ENCODE peak calls at places on chromosome 6, in four cellular contexts. One of them, this sample, is unnamed.
A peak's percentile ranks its signal among the peaks of the same experiment; 100 is the strongest.

GRCh38 chr6:21132856-21133610 is 460.5 kb upstream of the SOX4 start:
- DNase-seq in uterus: no peak
- DNase-seq in fibroblast of lung: peak; percentile 24
- DNase-seq in GM23248: no peak
- DNase-seq in this sample: no peak

GRCh38 chr6:107820571-107821261 is 3.4 kb downstream of the SCML4 start:
- DNase-seq in fibroblast of lung: peak; percentile 27
- DNase-seq in uterus: no peak
- DNase-seq in GM23248: peak; percentile 50
- DNase-seq in this sample: no peak

GRCh38 chr6:154805288-154805911 is 72.2 kb downstream of the SCAF8 start:
- DNase-seq in uterus: no peak
- DNase-seq in GM23248: peak; percentile 72
- DNase-seq in fibroblast of lung: peak; percentile 35
- DNase-seq in this sample: peak; percentile 41

GRCh38 chr6:43202451-43202850 is 20.5 kb downstream of the CUL9 start:
- DNase-seq in fibroblast of lung: no peak
- DNase-seq in GM23248: no peak
- DNase-seq in uterus: no peak
- DNase-seq in this sample: no peak

GRCh38 chr6:18101271-18101670 is 21.2 kb downstream of the NHLRC1 start:
- DNase-seq in fibroblast of lung: peak; percentile 70
- DNase-seq in uterus: no peak
- DNase-seq in GM23248: peak; percentile 62
- DNase-seq in this sample: peak; percentile 26

GRCh38 chr6:144758602-144759001 is 473.5 kb downstream of the UTRN start:
- DNase-seq in GM23248: peak; percentile 12
- DNase-seq in fibroblast of lung: peak; percentile 37
- DNase-seq in uterus: no peak
- DNase-seq in this sample: peak; percentile 82

GRCh38 chr6:64334646-64335045 is 699.0 kb downstream of the PHF3 start:
- DNase-seq in GM23248: no peak
- DNase-seq in uterus: no peak
- DNase-seq in fibroblast of lung: no peak
- DNase-seq in this sample: no peak

GRCh38 chr6:49551126-49551865 is 828 bp downstream of the C6orf141 start:
- DNase-seq in fibroblast of lung: peak; percentile 50
- DNase-seq in uterus: no peak
- DNase-seq in GM23248: peak; percentile 32
- DNase-seq in this sample: peak; percentile 34

GRCh38 chr6:30814137-30815084 is 69.9 kb upstream of the DDR1 start:
- DNase-seq in uterus: peak; percentile 32
- DNase-seq in GM23248: peak; percentile 83
- DNase-seq in fibroblast of lung: peak; percentile 88
- DNase-seq in this sample: peak; percentile 81

GRCh38 chr6:145017516-145017915 is 717.8 kb downstream of the EPM2A start:
- DNase-seq in fibroblast of lung: peak; percentile 34
- DNase-seq in GM23248: peak; percentile 60
- DNase-seq in uterus: no peak
- DNase-seq in this sample: peak; percentile 5

GRCh38 chr6:170174124-170174770 is 116.6 kb downstream of the DLL1 start:
- DNase-seq in uterus: peak; percentile 14
- DNase-seq in fibroblast of lung: no peak
- DNase-seq in GM23248: no peak
- DNase-seq in this sample: no peak

GRCh38 chr6:25447570-25447929 is 168.4 kb downstream of the CARMIL1 start:
- DNase-seq in GM23248: no peak
- DNase-seq in fibroblast of lung: no peak
- DNase-seq in uterus: no peak
- DNase-seq in this sample: no peak

GRCh38 chr6:31058128-31058894 is 48.0 kb downstream of the MUC22 start:
- DNase-seq in uterus: no peak
- DNase-seq in GM23248: peak; percentile 96
- DNase-seq in fibroblast of lung: peak; percentile 98
- DNase-seq in this sample: peak; percentile 97

GRCh38 chr6:83854766-83855165 is 1.6 kb downstream of the RIPPLY2 start:
- DNase-seq in fibroblast of lung: no peak
- DNase-seq in uterus: no peak
- DNase-seq in GM23248: no peak
- DNase-seq in this sample: peak; percentile 14

GRCh38 chr6:62345962-62346689 is 60.1 kb upstream of the KHDRBS2 start:
- DNase-seq in GM23248: no peak
- DNase-seq in uterus: no peak
- DNase-seq in fibroblast of lung: no peak
- DNase-seq in this sample: no peak

GRCh38 chr6:136593748-136594490 is 43.7 kb upstream of the MAP7 start:
- DNase-seq in uterus: no peak
- DNase-seq in GM23248: peak; percentile 96
- DNase-seq in fibroblast of lung: peak; percentile 100
- DNase-seq in this sample: peak; percentile 85

GRCh38 chr6:100126682-100127484 is 132.9 kb upstream of the MCHR2 start:
- DNase-seq in GM23248: no peak
- DNase-seq in uterus: no peak
- DNase-seq in fibroblast of lung: no peak
- DNase-seq in this sample: no peak

GRCh38 chr6:63904844-63905243 is 269.2 kb downstream of the PHF3 start:
- DNase-seq in fibroblast of lung: peak; percentile 80
- DNase-seq in GM23248: peak; percentile 85
- DNase-seq in uterus: no peak
- DNase-seq in this sample: peak; percentile 53

GRCh38 chr6:43283905-43284304 is 14.2 kb upstream of the SLC22A7 start:
- DNase-seq in uterus: no peak
- DNase-seq in fibroblast of lung: no peak
- DNase-seq in GM23248: no peak
- DNase-seq in this sample: peak; percentile 34

GRCh38 chr6:157732007-157732406 is 91.0 kb upstream of the SNX9 start:
- DNase-seq in GM23248: no peak
- DNase-seq in fibroblast of lung: no peak
- DNase-seq in uterus: no peak
- DNase-seq in this sample: no peak

GRCh38 chr6:106470811-106471210 is 110.3 kb downstream of the CRYBG1 start:
- DNase-seq in GM23248: no peak
- DNase-seq in fibroblast of lung: peak; percentile 58
- DNase-seq in uterus: no peak
- DNase-seq in this sample: no peak

GRCh38 chr6:122059918-122060317 is 339.5 kb upstream of the HSF2 start:
- DNase-seq in uterus: no peak
- DNase-seq in GM23248: no peak
- DNase-seq in fibroblast of lung: peak; percentile 23
- DNase-seq in this sample: no peak

GRCh38 chr6:157859775-157860504 is 36.9 kb downstream of the SNX9 start:
- DNase-seq in fibroblast of lung: no peak
- DNase-seq in uterus: no peak
- DNase-seq in GM23248: no peak
- DNase-seq in this sample: peak; percentile 4

GRCh38 chr6:117548797-117549301 is 53.5 kb downstream of the GOPC start:
- DNase-seq in uterus: no peak
- DNase-seq in fibroblast of lung: peak; percentile 92
- DNase-seq in GM23248: peak; percentile 42
- DNase-seq in this sample: peak; percentile 75

GRCh38 chr6:2396856-2397640 is 151.6 kb upstream of the GMDS start:
- DNase-seq in GM23248: peak; percentile 70
- DNase-seq in fibroblast of lung: peak; percentile 86
- DNase-seq in uterus: no peak
- DNase-seq in this sample: no peak

GRCh38 chr6:139753198-139753861 is 378.9 kb upstream of the CITED2 start:
- DNase-seq in GM23248: peak; percentile 58
- DNase-seq in fibroblast of lung: peak; percentile 93
- DNase-seq in uterus: no peak
- DNase-seq in this sample: no peak

GRCh38 chr6:107116328-107116892 is 1.1 kb upstream of the BEND3 start:
- DNase-seq in uterus: no peak
- DNase-seq in fibroblast of lung: no peak
- DNase-seq in GM23248: peak; percentile 51
- DNase-seq in this sample: peak; percentile 23

GRCh38 chr6:29227235-29227634 is 56.5 kb downstream of the OR2J2 start:
- DNase-seq in fibroblast of lung: no peak
- DNase-seq in GM23248: no peak
- DNase-seq in uterus: no peak
- DNase-seq in this sample: no peak

GRCh38 chr6:3540253-3540820 is 83.5 kb upstream of the SLC22A23 start:
- DNase-seq in GM23248: no peak
- DNase-seq in fibroblast of lung: no peak
- DNase-seq in uterus: no peak
- DNase-seq in this sample: no peak

DNA sequence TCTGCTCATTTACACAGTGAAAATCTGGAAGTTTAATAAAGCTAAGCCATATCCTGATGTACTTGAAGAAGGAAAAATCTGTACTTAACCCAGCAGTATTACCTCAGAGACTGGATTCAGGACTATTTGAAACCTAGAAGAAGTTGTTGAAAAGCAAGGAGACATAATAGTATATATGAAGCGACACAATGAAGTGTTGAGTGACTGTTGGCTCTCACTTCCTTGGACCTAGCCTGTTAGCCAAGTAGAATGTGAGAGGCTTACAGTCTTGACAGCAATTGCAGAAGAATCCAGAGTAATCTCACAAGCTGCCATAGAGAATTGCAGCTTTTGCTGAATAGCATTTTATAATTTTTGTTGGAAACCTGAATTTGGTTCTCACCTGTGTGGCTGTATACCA is 26.7 kb downstream of the SMAP1 start:
- DNase-seq in GM23248: no peak
- DNase-seq in uterus: no peak
- DNase-seq in fibroblast of lung: no peak
- DNase-seq in this sample: no peak
- H3K27ac ChIP-seq in GM23248: no peak overlapping the region
- H3K27ac ChIP-seq in uterus: no peak overlapping the region
- H3K27ac ChIP-seq in fibroblast of lung: no peak overlapping the region
- H3K27ac ChIP-seq in this sample: no peak overlapping the region

GRCh38 chr6:142377112-142377848 is 75.5 kb downstream of the ADGRG6 start:
- DNase-seq in fibroblast of lung: peak; percentile 34
- DNase-seq in uterus: no peak
- DNase-seq in GM23248: no peak
- DNase-seq in this sample: peak; percentile 55

GRCh38 chr6:142374965-142375733 is 73.3 kb downstream of the ADGRG6 start:
- DNase-seq in fibroblast of lung: peak; percentile 92
- DNase-seq in uterus: no peak
- DNase-seq in GM23248: peak; percentile 46
- DNase-seq in this sample: peak; percentile 95

GRCh38 chr6:142374090-142374783 is 72.4 kb downstream of the ADGRG6 start:
- DNase-seq in fibroblast of lung: no peak
- DNase-seq in GM23248: no peak
- DNase-seq in uterus: no peak
- DNase-seq in this sample: no peak

GRCh38 chr6:142378138-142378875 is 76.5 kb downstream of the ADGRG6 start:
- DNase-seq in uterus: no peak
- DNase-seq in GM23248: peak; percentile 72
- DNase-seq in fibroblast of lung: peak; percentile 94
- DNase-seq in this sample: peak; percentile 85

GRCh38 chr6:142376115-142376514 is 74.3 kb downstream of the ADGRG6 start:
- DNase-seq in fibroblast of lung: no peak
- DNase-seq in uterus: no peak
- DNase-seq in GM23248: no peak
- DNase-seq in this sample: peak; percentile 76
- H3K27ac ChIP-seq in fibroblast of lung: no peak overlapping the region
- H3K27ac ChIP-seq in uterus: no peak overlapping the region
- H3K27ac ChIP-seq in GM23248: no peak overlapping the region
- H3K27ac ChIP-seq in this sample: peak overlapping the region; percentile 100

GRCh38 chr6:46815130-46815529 is 21.9 kb downstream of the MEP1A start:
- DNase-seq in uterus: no peak
- DNase-seq in GM23248: no peak
- DNase-seq in fibroblast of lung: peak; percentile 3
- DNase-seq in this sample: peak; percentile 33
- H3K27ac ChIP-seq in uterus: no peak overlapping the region
- H3K27ac ChIP-seq in GM23248: no peak overlapping the region
- H3K27ac ChIP-seq in fibroblast of lung: no peak overlapping the region
- H3K27ac ChIP-seq in this sample: no peak overlapping the region

GRCh38 chr6:35486005-35486925 is 10.6 kb downstream of the TEAD3 start:
- DNase-seq in GM23248: no peak
- DNase-seq in fibroblast of lung: no peak
- DNase-seq in uterus: peak; percentile 96
- DNase-seq in this sample: peak; percentile 81
- H3K27ac ChIP-seq in GM23248: no peak overlapping the region
- H3K27ac ChIP-seq in fibroblast of lung: peak overlapping the region; percentile 65
- H3K27ac ChIP-seq in uterus: peak overlapping the region; percentile 98
- H3K27ac ChIP-seq in this sample: peak overlapping the region; percentile 90

DNA sequence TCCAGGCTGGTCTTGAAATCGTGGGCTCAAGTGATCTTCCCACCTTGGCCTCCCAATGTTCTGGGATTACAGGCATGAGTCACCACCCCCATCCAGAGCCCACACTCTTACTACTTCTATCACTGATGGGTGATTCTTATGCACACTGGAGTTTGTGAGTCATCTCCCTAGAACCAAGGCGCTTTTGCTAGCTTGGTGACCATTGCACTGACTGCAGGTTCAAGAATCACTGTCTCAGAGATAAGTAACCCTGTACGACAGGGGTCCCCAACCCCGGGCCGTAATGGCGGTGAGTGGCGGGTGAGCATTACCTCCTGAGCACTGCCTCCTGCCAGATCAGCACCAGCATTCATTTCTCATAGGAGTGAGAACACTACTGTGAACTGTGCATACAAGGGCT is 118.8 kb downstream of the MAP3K7 start:
- DNase-seq in uterus: no peak
- DNase-seq in GM23248: peak; percentile 29
- DNase-seq in fibroblast of lung: peak; percentile 83
- DNase-seq in this sample: peak; percentile 65
- H3K27ac ChIP-seq in uterus: no peak overlapping the region
- H3K27ac ChIP-seq in GM23248: no peak overlapping the region
- H3K27ac ChIP-seq in fibroblast of lung: no peak overlapping the region
- H3K27ac ChIP-seq in this sample: no peak overlapping the region

DNA sequence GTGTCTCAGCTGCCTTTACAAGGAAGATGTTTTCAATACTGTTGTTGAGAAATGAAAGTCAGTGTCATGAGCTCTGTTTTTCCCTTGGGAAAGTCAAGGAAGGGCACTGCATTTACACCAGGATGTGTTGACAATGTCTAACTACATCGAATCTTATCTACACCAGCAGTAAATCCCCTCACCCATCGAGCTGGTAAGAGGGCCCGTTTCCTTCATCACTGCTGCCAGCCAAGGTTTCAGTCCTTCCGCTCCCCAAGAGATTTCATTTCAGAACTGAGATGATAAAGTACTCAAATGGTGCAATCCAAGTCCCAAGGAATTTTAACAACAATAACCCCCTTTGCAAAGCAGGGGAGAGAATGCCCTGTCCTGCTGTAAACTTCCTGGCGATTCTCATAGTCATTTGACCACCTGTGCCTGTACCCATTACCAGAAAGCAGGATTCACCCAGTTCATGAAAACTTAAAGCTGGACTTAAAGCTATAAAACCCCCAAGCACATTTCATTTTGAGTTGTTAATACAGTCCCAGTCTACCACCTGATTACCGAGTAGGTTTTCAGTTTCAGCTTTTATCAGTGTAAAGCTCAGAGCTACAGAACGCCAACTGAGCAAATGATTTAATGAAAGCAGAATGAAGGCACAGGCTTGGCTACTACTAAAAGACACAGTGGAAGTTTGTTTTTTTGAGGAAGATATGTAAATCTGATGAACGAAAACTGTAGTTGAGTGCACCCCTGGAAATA is 122.5 kb upstream of the TAB2 start:
- DNase-seq in GM23248: no peak
- DNase-seq in uterus: no peak
- DNase-seq in fibroblast of lung: no peak
- DNase-seq in this sample: no peak
- H3K27ac ChIP-seq in GM23248: no peak overlapping the region
- H3K27ac ChIP-seq in uterus: no peak overlapping the region
- H3K27ac ChIP-seq in fibroblast of lung: no peak overlapping the region
- H3K27ac ChIP-seq in this sample: no peak overlapping the region

This sample was measured in PC-3.